ENCODE peak calls at places on chromosome 5, in eight cellular contexts. D, S, Z, Y, V, P, I and W are unnamed samples.

GRCh38 chr5:135999396-136000139 is 29.2 kb upstream of the TGFBI start:
- DNase-seq in Z (peak), V (no peak), S (no peak), P (no peak), I (no peak), D (peak), Y (no peak), W (no peak)

GRCh38 chr5:24633705-24634325 is 11.0 kb downstream of the CDH10 start:
- DNase-seq in Y (no peak), Z (no peak), V (peak), P (peak), D (peak), I (peak), S (no peak), W (no peak)

GRCh38 chr5:75964008-75964407 is 119.2 kb upstream of the SV2C start:
- DNase-seq in Y (no peak), D (no peak), V (no peak), P (no peak), Z (no peak), I (no peak), S (no peak), W (no peak)

GRCh38 chr5:92998456-92998855 is 582.6 kb downstream of the NR2F1-AS1 start:
- DNase-seq in I (no peak), V (no peak), Y (no peak), Z (no peak), S (no peak), P (no peak), D (peak), W (no peak)

GRCh38 chr5:129065721-129066120 is 28.8 kb upstream of the ISOC1 start:
- DNase-seq in S (no peak), P (no peak), D (no peak), I (no peak), Z (no peak), V (no peak), Y (no peak), W (peak)

GRCh38 chr5:74338101-74338388 is 302.5 kb downstream of the ENC1 start:
- DNase-seq in Z (no peak), V (no peak), Y (no peak), D (no peak), I (no peak), P (no peak), S (no peak), W (no peak)

GRCh38 chr5:7941692-7942091 is 72.7 kb downstream of the MTRR start:
- DNase-seq in P (peak), S (no peak), Z (no peak), Y (no peak), V (no peak), D (no peak), I (no peak), W (no peak)

GRCh38 chr5:67815455-67816391 is 399.8 kb upstream of the PIK3R1 start:
- DNase-seq in I (no peak), Z (no peak), S (no peak), Y (no peak), D (peak), V (no peak), P (no peak), W (no peak)

GRCh38 chr5:16712600-16712999 is 95.8 kb upstream of the RETREG1 start:
- DNase-seq in I (no peak), Z (no peak), D (no peak), S (no peak), P (no peak), Y (no peak), V (peak), W (no peak)

GRCh38 chr5:132205385-132206125 is 22.1 kb downstream of the P4HA2 start:
- DNase-seq in S (no peak), I (no peak), D (peak), V (no peak), Y (no peak), P (no peak), Z (peak), W (peak)

GRCh38 chr5:39080597-39081204 is 6.5 kb upstream of the RICTOR start:
- DNase-seq in V (peak), Y (peak), I (peak), P (no peak), Z (no peak), S (peak), D (peak), W (peak)

GRCh38 chr5:37722236-37723146 is 117.3 kb downstream of the GDNF start:
- DNase-seq in I (no peak), V (no peak), Y (no peak), S (no peak), D (peak), Z (peak), P (no peak), W (no peak)

GRCh38 chr5:169088032-169088726 is 212.8 kb downstream of the SLIT3 start:
- DNase-seq in S (no peak), I (no peak), Z (no peak), Y (no peak), V (no peak), P (no peak), D (no peak), W (no peak)

GRCh38 chr5:124927735-124928134 is 181.3 kb upstream of the ZNF608 start:
- DNase-seq in Z (no peak), V (no peak), P (no peak), I (no peak), S (no peak), Y (no peak), D (peak), W (no peak)

GRCh38 chr5:154202379-154203260 is 12.1 kb downstream of the GALNT10 start:
- DNase-seq in I (peak), D (no peak), V (no peak), S (no peak), Z (no peak), P (no peak), Y (no peak), W (no peak)

GRCh38 chr5:23507278-23507685 is at the start of gene PRDM9:
- DNase-seq in Z (peak), V (peak), P (peak), I (no peak), D (peak), Y (no peak), S (peak), W (no peak)

GRCh38 chr5:121031487-121031886 is 567.4 kb downstream of the PRR16 start:
- DNase-seq in I (no peak), S (peak), Y (no peak), D (peak), P (no peak), V (no peak), Z (no peak), W (no peak)

GRCh38 chr5:76431336-76431735 is 28.3 kb downstream of the IQGAP2 start:
- DNase-seq in S (no peak), P (no peak), V (no peak), Y (no peak), I (no peak), Z (no peak), D (no peak), W (no peak)

GRCh38 chr5:81245871-81246235 is 12.7 kb downstream of the CKMT2 start:
- DNase-seq in Y (no peak), I (no peak), V (no peak), Z (no peak), P (no peak), S (no peak), D (no peak), W (no peak)

GRCh38 chr5:33065146-33065545 is 354.0 kb downstream of the NPR3 start:
- DNase-seq in Y (no peak), V (no peak), D (no peak), Z (no peak), I (no peak), S (no peak), P (no peak), W (no peak)

GRCh38 chr5:121805931-121806330 is 45.8 kb upstream of the FTMT start:
- DNase-seq in D (no peak), S (no peak), V (no peak), I (no peak), Y (no peak), Z (no peak), P (no peak), W (no peak)

GRCh38 chr5:32138839-32139493 is 35.2 kb downstream of the GOLPH3 start:
- DNase-seq in Y (no peak), I (no peak), V (no peak), Z (peak), D (peak), P (no peak), S (no peak), W (no peak)

GRCh38 chr5:15796557-15796956 is 296.6 kb downstream of the FBXL7 start:
- DNase-seq in V (no peak), I (no peak), P (no peak), Z (no peak), Y (no peak), D (no peak), S (no peak), W (no peak)

GRCh38 chr5:3261081-3261480 is 334.6 kb upstream of the IRX1 start:
- DNase-seq in P (no peak), I (no peak), D (no peak), V (no peak), S (no peak), Y (no peak), Z (no peak), W (no peak)